ENCODE peak calls at places on chromosomes 7 and 10, in eight cellular contexts. One of them, this sample, is unnamed.

GRCh38 chr7:16989883-16990413 is 108.2 kb upstream of the AGR3 start:
- DNase-seq in tibial nerve: peak
- DNase-seq in neural progenitor cell: no peak
- DNase-seq in Karpas-422: no peak
- DNase-seq in heart left ventricle: peak
- DNase-seq in CD8-positive, alpha-beta T cell: no peak
- DNase-seq in GM23248: peak
- DNase-seq in heart right ventricle: peak
- DNase-seq in this sample: peak

GRCh38 chr7:104966022-104966421 is 48.0 kb upstream of the KMT2E start:
- DNase-seq in GM23248: no peak
- DNase-seq in CD8-positive, alpha-beta T cell: no peak
- DNase-seq in Karpas-422: no peak
- DNase-seq in heart left ventricle: no peak
- DNase-seq in tibial nerve: no peak
- DNase-seq in neural progenitor cell: no peak
- DNase-seq in heart right ventricle: no peak
- DNase-seq in this sample: no peak

GRCh38 chr10:75107756-75108683 is 3.4 kb upstream of the SAMD8 start:
- DNase-seq in heart right ventricle: no peak
- DNase-seq in tibial nerve: no peak
- DNase-seq in Karpas-422: no peak
- DNase-seq in GM23248: no peak
- DNase-seq in heart left ventricle: no peak
- DNase-seq in CD8-positive, alpha-beta T cell: no peak
- DNase-seq in neural progenitor cell: no peak
- DNase-seq in this sample: no peak

GRCh38 chr7:29878081-29878688 is 71.9 kb downstream of the WIPF3 start:
- DNase-seq in heart left ventricle: no peak
- DNase-seq in CD8-positive, alpha-beta T cell: no peak
- DNase-seq in neural progenitor cell: no peak
- DNase-seq in tibial nerve: peak
- DNase-seq in Karpas-422: peak
- DNase-seq in heart right ventricle: no peak
- DNase-seq in GM23248: peak
- DNase-seq in this sample: peak

GRCh38 chr10:124417846-124418725 is 637 bp downstream of the OAT start:
- DNase-seq in GM23248: peak
- DNase-seq in heart right ventricle: peak
- DNase-seq in Karpas-422: peak
- DNase-seq in neural progenitor cell: peak
- DNase-seq in tibial nerve: peak
- DNase-seq in heart left ventricle: peak
- DNase-seq in CD8-positive, alpha-beta T cell: peak
- DNase-seq in this sample: peak

GRCh38 chr7:127798769-127799372 is 146.9 kb downstream of the SND1 start:
- DNase-seq in GM23248: no peak
- DNase-seq in neural progenitor cell: no peak
- DNase-seq in heart right ventricle: no peak
- DNase-seq in CD8-positive, alpha-beta T cell: no peak
- DNase-seq in tibial nerve: no peak
- DNase-seq in heart left ventricle: no peak
- DNase-seq in Karpas-422: no peak
- DNase-seq in this sample: no peak

GRCh38 chr10:62589689-62590088 is 214.8 kb upstream of the ADO start:
- DNase-seq in Karpas-422: no peak
- DNase-seq in CD8-positive, alpha-beta T cell: no peak
- DNase-seq in neural progenitor cell: no peak
- DNase-seq in heart left ventricle: no peak
- DNase-seq in heart right ventricle: no peak
- DNase-seq in tibial nerve: no peak
- DNase-seq in GM23248: no peak
- DNase-seq in this sample: peak

GRCh38 chr7:156041398-156041797 is 229.1 kb upstream of the SHH start:
- DNase-seq in neural progenitor cell: no peak
- DNase-seq in CD8-positive, alpha-beta T cell: no peak
- DNase-seq in GM23248: no peak
- DNase-seq in tibial nerve: no peak
- DNase-seq in Karpas-422: no peak
- DNase-seq in heart left ventricle: no peak
- DNase-seq in heart right ventricle: no peak
- DNase-seq in this sample: no peak

GRCh38 chr10:102421645-102422585 is 1.3 kb downstream of the FBXL15 start:
- DNase-seq in neural progenitor cell: peak
- DNase-seq in CD8-positive, alpha-beta T cell: no peak
- DNase-seq in Karpas-422: no peak
- DNase-seq in tibial nerve: no peak
- DNase-seq in heart right ventricle: no peak
- DNase-seq in GM23248: peak
- DNase-seq in heart left ventricle: no peak
- DNase-seq in this sample: no peak

GRCh38 chr10:44289125-44289524 is 95.8 kb downstream of the CXCL12 start:
- DNase-seq in neural progenitor cell: no peak
- DNase-seq in CD8-positive, alpha-beta T cell: no peak
- DNase-seq in Karpas-422: no peak
- DNase-seq in heart left ventricle: no peak
- DNase-seq in GM23248: no peak
- DNase-seq in heart right ventricle: no peak
- DNase-seq in tibial nerve: no peak
- DNase-seq in this sample: no peak

GRCh38 chr7:142963993-142964392 is 1.8 kb upstream of the KEL start:
- DNase-seq in heart right ventricle: no peak
- DNase-seq in tibial nerve: no peak
- DNase-seq in CD8-positive, alpha-beta T cell: no peak
- DNase-seq in neural progenitor cell: no peak
- DNase-seq in heart left ventricle: no peak
- DNase-seq in GM23248: no peak
- DNase-seq in Karpas-422: no peak
- DNase-seq in this sample: no peak

GRCh38 chr7:95628831-95629439 is 32.6 kb upstream of the PDK4 start:
- DNase-seq in Karpas-422: no peak
- DNase-seq in heart left ventricle: no peak
- DNase-seq in tibial nerve: no peak
- DNase-seq in CD8-positive, alpha-beta T cell: no peak
- DNase-seq in heart right ventricle: no peak
- DNase-seq in GM23248: peak
- DNase-seq in neural progenitor cell: no peak
- DNase-seq in this sample: peak

GRCh38 chr10:32271617-32272016 is 75.3 kb downstream of the EPC1 start:
- DNase-seq in neural progenitor cell: no peak
- DNase-seq in CD8-positive, alpha-beta T cell: no peak
- DNase-seq in GM23248: peak
- DNase-seq in heart right ventricle: no peak
- DNase-seq in heart left ventricle: no peak
- DNase-seq in Karpas-422: no peak
- DNase-seq in tibial nerve: no peak
- DNase-seq in this sample: peak

GRCh38 chr7:1940402-1940786 is 270.3 kb downstream of the ELFN1 start:
- DNase-seq in heart right ventricle: peak
- DNase-seq in Karpas-422: peak
- DNase-seq in CD8-positive, alpha-beta T cell: peak
- DNase-seq in tibial nerve: no peak
- DNase-seq in neural progenitor cell: no peak
- DNase-seq in heart left ventricle: peak
- DNase-seq in GM23248: peak
- DNase-seq in this sample: peak

GRCh38 chr7:45606050-45606449 is 31.9 kb downstream of the ADCY1 start:
- DNase-seq in heart left ventricle: no peak
- DNase-seq in CD8-positive, alpha-beta T cell: no peak
- DNase-seq in neural progenitor cell: no peak
- DNase-seq in heart right ventricle: no peak
- DNase-seq in GM23248: no peak
- DNase-seq in tibial nerve: no peak
- DNase-seq in Karpas-422: no peak
- DNase-seq in this sample: no peak

GRCh38 chr7:1325646-1326510 is 93.2 kb downstream of the UNCX start:
- DNase-seq in GM23248: no peak
- DNase-seq in neural progenitor cell: no peak
- DNase-seq in CD8-positive, alpha-beta T cell: no peak
- DNase-seq in Karpas-422: no peak
- DNase-seq in tibial nerve: no peak
- DNase-seq in heart left ventricle: no peak
- DNase-seq in heart right ventricle: no peak
- DNase-seq in this sample: no peak

GRCh38 chr7:1567893-1568292 is 1.9 kb downstream of the PSMG3 start:
- DNase-seq in GM23248: peak
- DNase-seq in tibial nerve: no peak
- DNase-seq in neural progenitor cell: no peak
- DNase-seq in CD8-positive, alpha-beta T cell: no peak
- DNase-seq in Karpas-422: no peak
- DNase-seq in heart right ventricle: no peak
- DNase-seq in heart left ventricle: no peak
- DNase-seq in this sample: no peak

GRCh38 chr7:155090647-155091046 is 20.5 kb downstream of the HTR5A start:
- DNase-seq in heart right ventricle: no peak
- DNase-seq in tibial nerve: no peak
- DNase-seq in CD8-positive, alpha-beta T cell: no peak
- DNase-seq in Karpas-422: no peak
- DNase-seq in neural progenitor cell: no peak
- DNase-seq in GM23248: no peak
- DNase-seq in heart left ventricle: no peak
- DNase-seq in this sample: no peak

GRCh38 chr7:107560898-107561516 is 2.7 kb downstream of the COG5 start:
- DNase-seq in GM23248: no peak
- DNase-seq in CD8-positive, alpha-beta T cell: no peak
- DNase-seq in heart left ventricle: no peak
- DNase-seq in tibial nerve: no peak
- DNase-seq in Karpas-422: peak
- DNase-seq in neural progenitor cell: no peak
- DNase-seq in heart right ventricle: no peak
- DNase-seq in this sample: no peak

GRCh38 chr7:50660830-50661175 is 95.6 kb upstream of the DDC start:
- DNase-seq in CD8-positive, alpha-beta T cell: no peak
- DNase-seq in GM23248: no peak
- DNase-seq in heart right ventricle: no peak
- DNase-seq in heart left ventricle: no peak
- DNase-seq in tibial nerve: no peak
- DNase-seq in neural progenitor cell: no peak
- DNase-seq in Karpas-422: no peak
- DNase-seq in this sample: no peak
- H3K4me3 ChIP-seq in CD8-positive, alpha-beta T cell: peak
- H3K4me3 ChIP-seq in GM23248: no peak
- H3K4me3 ChIP-seq in heart right ventricle: no peak
- H3K4me3 ChIP-seq in heart left ventricle: no peak
- H3K4me3 ChIP-seq in tibial nerve: no peak
- H3K4me3 ChIP-seq in neural progenitor cell: no peak
- H3K4me3 ChIP-seq in Karpas-422: no peak
- H3K4me3 ChIP-seq in this sample: no peak

GRCh38 chr10:119817991-119818888 is 54.4 kb downstream of the MCMBP start:
- DNase-seq in GM23248: peak
- DNase-seq in CD8-positive, alpha-beta T cell: no peak
- DNase-seq in tibial nerve: peak
- DNase-seq in heart right ventricle: peak
- DNase-seq in Karpas-422: no peak
- DNase-seq in neural progenitor cell: peak
- DNase-seq in heart left ventricle: peak
- DNase-seq in this sample: peak
- H3K4me3 ChIP-seq in GM23248: peak
- H3K4me3 ChIP-seq in CD8-positive, alpha-beta T cell: no peak
- H3K4me3 ChIP-seq in tibial nerve: peak
- H3K4me3 ChIP-seq in heart right ventricle: peak
- H3K4me3 ChIP-seq in Karpas-422: no peak
- H3K4me3 ChIP-seq in neural progenitor cell: peak
- H3K4me3 ChIP-seq in heart left ventricle: no peak
- H3K4me3 ChIP-seq in this sample: peak

GRCh38 chr10:73780966-73781365 is 882 bp upstream of the CHCHD1 start:
- DNase-seq in neural progenitor cell: no peak
- DNase-seq in heart left ventricle: no peak
- DNase-seq in GM23248: peak
- DNase-seq in tibial nerve: no peak
- DNase-seq in CD8-positive, alpha-beta T cell: no peak
- DNase-seq in Karpas-422: peak
- DNase-seq in heart right ventricle: no peak
- DNase-seq in this sample: no peak
- H3K4me3 ChIP-seq in neural progenitor cell: peak
- H3K4me3 ChIP-seq in heart left ventricle: peak
- H3K4me3 ChIP-seq in GM23248: peak
- H3K4me3 ChIP-seq in tibial nerve: peak
- H3K4me3 ChIP-seq in CD8-positive, alpha-beta T cell: peak
- H3K4me3 ChIP-seq in Karpas-422: peak
- H3K4me3 ChIP-seq in heart right ventricle: peak
- H3K4me3 ChIP-seq in this sample: peak

GRCh38 chr7:151063212-151063561 is 3.8 kb downstream of the SLC4A2 start:
- DNase-seq in neural progenitor cell: no peak
- DNase-seq in Karpas-422: no peak
- DNase-seq in heart right ventricle: no peak
- DNase-seq in GM23248: peak
- DNase-seq in heart left ventricle: no peak
- DNase-seq in tibial nerve: no peak
- DNase-seq in CD8-positive, alpha-beta T cell: no peak
- DNase-seq in this sample: peak
- H3K4me3 ChIP-seq in neural progenitor cell: peak
- H3K4me3 ChIP-seq in Karpas-422: no peak
- H3K4me3 ChIP-seq in heart right ventricle: peak
- H3K4me3 ChIP-seq in GM23248: peak
- H3K4me3 ChIP-seq in heart left ventricle: no peak
- H3K4me3 ChIP-seq in tibial nerve: no peak
- H3K4me3 ChIP-seq in CD8-positive, alpha-beta T cell: no peak
- H3K4me3 ChIP-seq in this sample: no peak

DNA sequence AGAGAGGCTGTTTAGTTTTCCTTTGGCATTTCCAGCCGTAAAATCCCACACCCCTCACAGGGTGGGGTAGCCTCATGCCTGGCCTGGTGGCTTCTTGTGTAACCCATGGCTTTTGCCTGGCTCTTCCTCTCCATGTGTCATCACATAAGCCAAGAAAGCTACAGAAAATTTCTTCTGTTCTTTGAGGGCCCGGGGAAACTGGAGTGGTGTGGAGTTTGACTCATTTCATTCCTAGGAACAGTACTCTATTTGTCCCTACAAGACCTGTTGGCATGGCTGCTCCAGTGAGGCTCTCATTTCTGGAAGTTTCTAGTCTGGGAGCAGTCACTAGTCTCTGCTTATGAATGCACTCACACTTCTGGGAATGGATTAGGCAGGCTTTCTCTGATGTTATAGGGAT is 523.9 kb downstream of the SUGCT start:
- DNase-seq in heart left ventricle: no peak
- DNase-seq in heart right ventricle: no peak
- DNase-seq in CD8-positive, alpha-beta T cell: no peak
- DNase-seq in neural progenitor cell: no peak
- DNase-seq in GM23248: peak
- DNase-seq in tibial nerve: no peak
- DNase-seq in Karpas-422: no peak
- DNase-seq in this sample: no peak
- H3K4me3 ChIP-seq in heart left ventricle: no peak
- H3K4me3 ChIP-seq in heart right ventricle: no peak
- H3K4me3 ChIP-seq in CD8-positive, alpha-beta T cell: no peak
- H3K4me3 ChIP-seq in neural progenitor cell: no peak
- H3K4me3 ChIP-seq in GM23248: no peak
- H3K4me3 ChIP-seq in tibial nerve: no peak
- H3K4me3 ChIP-seq in Karpas-422: no peak
- H3K4me3 ChIP-seq in this sample: no peak

GRCh38 chr10:133329401-133330202 is 7.1 kb downstream of the CALY start:
- DNase-seq in neural progenitor cell: peak
- DNase-seq in Karpas-422: peak
- DNase-seq in GM23248: peak
- DNase-seq in heart left ventricle: peak
- DNase-seq in heart right ventricle: peak
- DNase-seq in tibial nerve: peak
- DNase-seq in CD8-positive, alpha-beta T cell: peak
- DNase-seq in this sample: peak
- H3K4me3 ChIP-seq in neural progenitor cell: peak
- H3K4me3 ChIP-seq in Karpas-422: no peak
- H3K4me3 ChIP-seq in GM23248: peak
- H3K4me3 ChIP-seq in heart left ventricle: no peak
- H3K4me3 ChIP-seq in heart right ventricle: no peak
- H3K4me3 ChIP-seq in tibial nerve: no peak
- H3K4me3 ChIP-seq in CD8-positive, alpha-beta T cell: peak
- H3K4me3 ChIP-seq in this sample: peak

GRCh38 chr10:29435809-29436501 is 147.1 kb downstream of the LYZL1 start:
- DNase-seq in GM23248: peak
- DNase-seq in tibial nerve: no peak
- DNase-seq in heart left ventricle: no peak
- DNase-seq in heart right ventricle: no peak
- DNase-seq in CD8-positive, alpha-beta T cell: no peak
- DNase-seq in Karpas-422: no peak
- DNase-seq in neural progenitor cell: no peak
- DNase-seq in this sample: no peak
- H3K4me3 ChIP-seq in GM23248: no peak
- H3K4me3 ChIP-seq in tibial nerve: no peak
- H3K4me3 ChIP-seq in heart left ventricle: no peak
- H3K4me3 ChIP-seq in heart right ventricle: no peak
- H3K4me3 ChIP-seq in CD8-positive, alpha-beta T cell: no peak
- H3K4me3 ChIP-seq in Karpas-422: no peak
- H3K4me3 ChIP-seq in neural progenitor cell: no peak
- H3K4me3 ChIP-seq in this sample: no peak